ENCODE peak calls at places on chromosome 11, in eight cellular contexts. V is ELF-1; Z is NCI-H2081; R is T47D; L is kidney tubule cell; G is stimulated activated CD4-positive, alpha-beta T cell treated with anti-CD3 and anti-CD28 coated beads, Interleukin-1b, Interleukin-23, amount 100 ng/mL, for 24 hours; S is ELR; P is A549. W is an unnamed sample.
A peak's percentile ranks its signal among the peaks of the same experiment; 100 is the strongest.

GRCh38 chr11:117284053-117284452 is 7.1 kb upstream of the BACE1-AS start:
- DNase-seq in G (no peak), L (no peak), P (no peak), R (no peak), V (no peak), S (no peak), Z (no peak), W (no peak)

GRCh38 chr11:44268073-44268806 is 41.7 kb downstream of the ALX4 start:
- DNase-seq in L (no peak), S (no peak), P (no peak), V (no peak), Z (no peak), R (no peak), G (no peak), W (no peak)

GRCh38 chr11:66478823-66479740 is 1.2 kb upstream of the DPP3 start:
- DNase-seq in S (peak; percentile 67), G (no peak), Z (peak; percentile 39), V (peak; percentile 76), P (peak; percentile 49), L (peak; percentile 68), R (peak; percentile 48), W (peak; percentile 31)

GRCh38 chr11:120994460-120994859 is 29.4 kb upstream of the TBCEL start:
- DNase-seq in S (no peak), V (no peak), Z (no peak), L (no peak), R (no peak), P (no peak), G (no peak), W (no peak)

GRCh38 chr11:390175-390574 is 3.8 kb upstream of the PKP3 start:
- DNase-seq in G (no peak), L (no peak), S (no peak), V (no peak), R (peak; percentile 81), Z (no peak), P (no peak), W (no peak)

GRCh38 chr11:69217276-69218105 is 61.8 kb downstream of the SMIM38 start:
- DNase-seq in S (no peak), P (no peak), L (no peak), R (no peak), Z (no peak), G (no peak), V (no peak), W (no peak)

GRCh38 chr11:115630109-115630700 is 126.0 kb upstream of the CADM1 start:
- DNase-seq in R (peak; percentile 49), S (no peak), G (no peak), L (no peak), V (peak; percentile 69), Z (no peak), P (no peak), W (no peak)

GRCh38 chr11:723120-723883 is 17.3 kb downstream of the EPS8L2 start:
- DNase-seq in L (peak; percentile 64), Z (peak; percentile 33), V (no peak), R (peak; percentile 64), P (no peak), G (no peak), S (peak; percentile 68), W (peak; percentile 60)

GRCh38 chr11:28822596-28822995 is 714.4 kb downstream of the METTL15 start:
- DNase-seq in P (no peak), G (no peak), V (no peak), Z (no peak), L (no peak), R (no peak), S (peak; percentile 40), W (no peak)

GRCh38 chr11:80538040-80538439 is 1097.2 kb upstream of the TENM4 start:
- DNase-seq in V (no peak), R (no peak), S (no peak), L (no peak), G (no peak), Z (no peak), P (no peak), W (no peak)

GRCh38 chr11:77734890-77735289 is 85.6 kb downstream of the RSF1 start:
- DNase-seq in P (no peak), Z (no peak), G (no peak), R (no peak), V (no peak), L (no peak), S (no peak), W (no peak)

GRCh38 chr11:66856496-66857233 is at the start of gene LRFN4:
- DNase-seq in V (no peak), L (peak; percentile 66), S (peak; percentile 59), Z (peak; percentile 77), P (peak; percentile 39), R (peak; percentile 83), G (peak; percentile 21), W (no peak)

GRCh38 chr11:58577441-58578135 is 1.3 kb upstream of the ZFP91 start:
- DNase-seq in G (peak; percentile 61), S (peak; percentile 95), P (no peak), V (no peak), R (no peak), L (peak; percentile 86), Z (peak; percentile 28), W (peak; percentile 95)

GRCh38 chr11:106231591-106231990 is 154.1 kb downstream of the AASDHPPT start:
- DNase-seq in L (peak; percentile 22), Z (no peak), P (no peak), V (no peak), S (peak; percentile 51), R (peak; percentile 16), G (no peak), W (no peak)

GRCh38 chr11:789951-790350 is at the start of gene CEND1:
- DNase-seq in P (peak; percentile 44), R (peak; percentile 55), S (peak; percentile 62), V (no peak), L (peak; percentile 35), G (peak; percentile 55), Z (peak; percentile 14), W (peak; percentile 61)

GRCh38 chr11:45913942-45914635 is 3.6 kb downstream of the PEX16 start:
- DNase-seq in Z (no peak), P (no peak), G (no peak), V (no peak), L (no peak), S (no peak), R (no peak), W (no peak)

GRCh38 chr11:12140186-12140938 is 30.0 kb downstream of the MICAL2 start:
- DNase-seq in L (peak; percentile 32), P (no peak), Z (no peak), V (no peak), R (no peak), S (no peak), G (no peak), W (no peak)

GRCh38 chr11:93689166-93689734 is 27.8 kb downstream of the CEP295 start:
- DNase-seq in Z (no peak), S (no peak), L (peak; percentile 49), G (no peak), R (no peak), V (no peak), P (no peak), W (no peak)

GRCh38 chr11:114304969-114305368 is 8.8 kb downstream of the NNMT start:
- DNase-seq in R (no peak), L (no peak), G (no peak), Z (no peak), V (no peak), S (no peak), P (no peak), W (no peak)

GRCh38 chr11:27977031-27977430 is 130.9 kb downstream of the KIF18A start:
- DNase-seq in G (no peak), Z (no peak), S (peak; percentile 93), V (no peak), R (no peak), L (peak; percentile 94), P (no peak), W (no peak)